ENCODE peak calls at places on chromosomes 12 and 14, in six cellular contexts. H is prostate gland, W is pancreas, O is sigmoid colon, U is mammary epithelial cell, G is PC-9. V is an unnamed sample.

GRCh38 chr12:32603858-32604257 is 75.2 kb upstream of the DNM1L start:
- DNase-seq in H (no peak), W (no peak), O (no peak), U (peak; percentile 71), G (no peak), V (no peak)

GRCh38 chr12:47268501-47269459 is 189.0 kb upstream of the AMIGO2 start:
- DNase-seq in H (no peak), W (no peak), O (no peak), U (peak; percentile 24), G (no peak), V (no peak)

GRCh38 chr12:115597157-115597712 is 680.3 kb downstream of the MED13L start:
- DNase-seq in H (no peak), W (no peak), O (no peak), U (peak; percentile 75), G (peak; percentile 36), V (no peak)

GRCh38 chr12:24697769-24698168 is 251.1 kb downstream of the BCAT1 start:
- DNase-seq in H (no peak), W (no peak), O (no peak), U (no peak), G (no peak), V (no peak)

GRCh38 chr14:40417777-40418401 is 985.7 kb upstream of the FBXO33 start:
- DNase-seq in H (no peak), W (no peak), O (no peak), U (no peak), G (no peak), V (no peak)

GRCh38 chr14:74508844-74509428 is 15.4 kb downstream of the ISCA2 start:
- DNase-seq in H (no peak), W (peak; percentile 52), O (peak; percentile 63), U (no peak), G (no peak), V (peak; percentile 52)

GRCh38 chr12:53115891-53116675 is 12.8 kb downstream of the SOAT2 start:
- DNase-seq in H (no peak), W (no peak), O (no peak), U (no peak), G (no peak), V (no peak)

GRCh38 chr14:26738571-26738970 is 140.7 kb upstream of the NOVA1 start:
- DNase-seq in H (no peak), W (no peak), O (no peak), U (no peak), G (no peak), V (no peak)

GRCh38 chr14:28762949-28763313 is 3.7 kb upstream of the FOXG1 start:
- DNase-seq in H (no peak), W (no peak), O (no peak), U (no peak), G (no peak), V (no peak)

GRCh38 chr12:6961278-6961694 is 9.2 kb downstream of the PHB2 start:
- DNase-seq in H (peak; percentile 58), W (no peak), O (peak; percentile 86), U (peak; percentile 73), G (peak; percentile 71), V (peak; percentile 94)

GRCh38 chr12:78931466-78931990 is 67.0 kb downstream of the SYT1 start:
- DNase-seq in H (no peak), W (no peak), O (no peak), U (no peak), G (no peak), V (no peak)

GRCh38 chr14:25026476-25027137 is 23.3 kb downstream of the STXBP6 start:
- DNase-seq in H (no peak), W (no peak), O (no peak), U (no peak), G (no peak), V (no peak)

GRCh38 chr14:47194051-47194450 is 481.4 kb downstream of the MDGA2 start:
- DNase-seq in H (no peak), W (no peak), O (no peak), U (no peak), G (no peak), V (no peak)

GRCh38 chr14:101830271-101830670 is 68.8 kb downstream of the PPP2R5C start:
- DNase-seq in H (no peak), W (no peak), O (no peak), U (no peak), G (no peak), V (no peak)

GRCh38 chr12:92661269-92661668 is 41.5 kb upstream of the PLEKHG7 start:
- DNase-seq in H (no peak), W (no peak), O (no peak), U (no peak), G (no peak), V (no peak)

GRCh38 chr14:87052646-87053225 is 940.2 kb downstream of the GALC start:
- DNase-seq in H (no peak), W (no peak), O (no peak), U (no peak), G (no peak), V (no peak)

GRCh38 chr12:113933201-113933786 is 32.8 kb downstream of the RBM19 start:
- DNase-seq in H (no peak), W (no peak), O (no peak), U (no peak), G (no peak), V (no peak)

GRCh38 chr12:72547593-72547992 is 275.4 kb downstream of the TRHDE start:
- DNase-seq in H (no peak), W (no peak), O (no peak), U (peak; percentile 24), G (no peak), V (no peak)

GRCh38 chr12:45669762-45670161 is 59.7 kb upstream of the ARID2 start:
- DNase-seq in H (no peak), W (no peak), O (no peak), U (no peak), G (no peak), V (no peak)

GRCh38 chr12:31647106-31647505 is 12.4 kb upstream of the ETFBKMT start:
- DNase-seq in H (no peak), W (no peak), O (no peak), U (peak; percentile 44), G (no peak), V (no peak)

GRCh38 chr12:95674631-95675030 is 115.9 kb downstream of the NTN4 start:
- DNase-seq in H (no peak), W (no peak), O (no peak), U (no peak), G (no peak), V (no peak)

GRCh38 chr12:46572644-46573630 is 200.4 kb upstream of the SLC38A2 start:
- DNase-seq in H (no peak), W (no peak), O (no peak), U (no peak), G (no peak), V (no peak)

GRCh38 chr12:128761305-128761880 is 62.4 kb downstream of the SLC15A4 start:
- DNase-seq in H (no peak), W (no peak), O (peak; percentile 8), U (no peak), G (no peak), V (no peak)

DNA sequence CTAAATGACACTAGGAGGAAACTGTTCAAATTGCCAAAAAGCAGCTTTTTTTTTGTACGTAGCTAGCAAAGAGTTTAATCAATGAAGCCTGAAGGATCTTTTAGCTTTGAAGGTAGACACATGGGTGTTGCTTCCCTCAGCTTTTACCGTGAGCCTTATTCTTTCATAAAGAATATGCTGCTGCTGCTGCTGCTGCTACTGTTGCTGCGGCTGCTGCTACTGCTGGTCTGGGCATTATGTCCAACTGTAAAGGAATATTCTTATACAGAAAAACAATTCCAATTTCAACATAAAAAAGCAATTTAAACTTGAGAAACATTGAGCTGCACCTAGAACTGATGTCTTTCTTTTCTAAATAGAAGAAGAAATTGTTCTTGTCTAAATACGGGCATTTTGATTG is 38.9 kb upstream of the PPP1R12A start:
- DNase-seq in H (no peak), W (no peak), O (no peak), U (no peak), G (no peak), V (no peak)
- H3K27ac ChIP-seq in H (no peak overlapping the region), W (no peak overlapping the region), O (peak overlapping the region; percentile 67), U (no peak overlapping the region), G (no peak overlapping the region), V (no peak overlapping the region)

DNA sequence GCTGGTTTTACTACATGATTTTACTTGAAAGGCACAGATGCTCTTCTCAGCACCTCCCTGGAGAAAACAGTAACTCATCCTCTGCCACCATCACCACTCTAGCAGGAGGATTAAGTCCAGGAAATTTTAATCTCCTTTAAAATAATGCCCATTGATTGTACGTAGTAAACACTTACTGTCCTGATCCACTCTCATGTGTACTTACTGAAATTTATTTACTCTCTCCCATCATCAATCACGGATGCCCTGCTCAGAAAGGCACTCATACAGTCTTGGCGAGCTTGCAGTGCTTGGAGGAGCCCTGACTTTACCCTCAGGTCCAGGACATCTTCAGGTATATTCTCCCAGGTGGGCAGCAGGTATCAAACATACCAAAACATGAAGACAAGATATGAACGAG is 239.9 kb upstream of the EGLN3 start:
- DNase-seq in H (no peak), W (no peak), O (no peak), U (no peak), G (no peak), V (no peak)
- H3K4me3 ChIP-seq in H (no peak overlapping the region), W (no peak overlapping the region), O (no peak overlapping the region), U (no peak overlapping the region), G (no peak overlapping the region), V (no peak overlapping the region)

DNA sequence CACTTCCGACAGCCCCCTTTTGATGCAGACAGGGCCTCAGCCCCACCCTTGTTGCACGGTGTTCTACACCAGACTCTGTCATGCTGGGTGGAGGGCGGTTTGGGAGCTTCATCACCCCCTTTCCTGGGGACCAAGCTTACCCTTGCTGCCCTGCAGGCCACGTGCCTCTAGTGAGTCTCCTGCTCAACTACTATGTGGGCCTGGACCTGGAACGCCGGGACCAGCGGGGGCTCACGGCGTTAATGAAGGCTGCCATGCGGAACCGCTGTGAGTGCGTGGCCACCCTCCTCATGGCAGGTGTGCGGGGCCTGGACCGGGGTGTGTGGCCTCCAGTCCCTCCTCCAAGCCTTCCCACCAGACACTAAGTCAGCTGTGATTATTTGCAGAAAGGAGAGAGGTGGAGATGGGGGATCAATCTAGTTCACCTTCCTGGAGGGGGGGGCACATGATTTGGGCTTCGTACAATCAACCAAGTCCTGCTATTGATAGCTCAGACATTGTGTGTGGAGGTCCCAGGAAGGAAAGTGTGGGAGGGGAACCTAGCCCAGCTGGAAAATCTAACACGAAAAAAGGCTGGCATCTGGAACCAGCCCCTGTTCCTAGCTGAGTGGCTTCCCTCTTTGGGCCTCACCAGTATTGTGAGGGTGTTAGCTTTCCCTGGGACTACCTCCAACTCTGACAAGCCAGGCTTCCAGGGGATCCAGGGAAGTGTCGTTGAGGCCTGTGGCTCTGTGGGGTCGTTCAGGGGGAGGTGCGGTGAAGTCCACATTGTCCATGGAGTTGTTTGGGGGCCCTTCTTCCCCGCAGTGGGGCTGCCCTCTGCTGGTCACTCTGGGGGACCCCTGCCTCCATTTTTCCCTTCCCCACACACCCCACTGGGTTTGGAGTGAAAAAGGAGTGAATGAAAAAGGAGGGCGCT is 1.6 kb downstream of the ANKRD33 start:
- DNase-seq in H (no peak), W (no peak), O (peak; percentile 61), U (no peak), G (no peak), V (peak; percentile 52)
- TF ChIP-seq CTCF in H (no peak), W (no peak), O (no peak), U (no peak), G (no peak), V (peak; percentile 7)

DNA sequence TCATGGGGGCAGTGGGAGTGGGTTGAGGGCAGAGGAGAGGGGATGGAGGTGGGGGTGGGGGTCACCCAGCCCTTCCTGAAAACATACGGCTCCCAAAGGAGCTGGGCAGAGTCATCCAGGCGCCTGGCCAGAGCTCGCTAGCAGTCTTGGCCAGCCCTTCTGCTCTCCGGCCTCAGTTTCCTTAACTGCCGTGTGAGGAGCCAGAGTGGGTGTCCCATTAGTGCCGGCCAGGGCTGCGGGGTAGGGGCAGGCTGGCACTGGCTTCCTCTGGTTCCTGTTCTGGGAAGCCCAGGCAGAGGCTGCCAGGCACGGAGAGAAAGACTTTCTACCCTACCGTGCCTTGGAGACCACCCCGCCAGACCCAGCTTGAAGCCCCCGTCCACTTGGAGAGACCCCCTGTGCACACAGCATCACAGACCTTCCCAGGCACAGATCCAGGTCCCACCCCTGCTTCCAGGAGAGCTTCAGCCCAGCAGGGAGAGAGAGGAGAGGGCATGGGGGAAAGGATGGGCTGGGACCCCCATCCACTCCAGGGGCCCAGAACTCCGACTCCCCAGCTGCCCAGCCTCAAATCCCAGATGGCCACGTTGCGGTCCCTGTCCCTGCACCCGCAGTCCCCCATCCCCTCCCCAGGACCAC is 93.3 kb downstream of the RFLNA start:
- DNase-seq in H (no peak), W (no peak), O (no peak), U (no peak), G (no peak), V (no peak)
- H3K27ac ChIP-seq in H (peak overlapping the region; percentile 93), W (peak overlapping the region; percentile 80), O (peak overlapping the region; percentile 96), U (no peak overlapping the region), G (peak overlapping the region; percentile 96), V (peak overlapping the region; percentile 65)